ENCODE peak calls at places on chromosomes 1 and 21, in four cellular contexts. V is GM23338, I is GM23248, S is SK-N-SH. J is an unnamed sample. For H3F3A, the result is how much of the 10 kb centered on the place peaks cover.

GRCh38 chr1:172662464-172663109 is 3.7 kb downstream of the FASLG start:
- DNase-seq in I (peak), S (peak), V (no peak), J (no peak)

GRCh38 chr1:95126846-95127245 is 9.7 kb downstream of the TLCD4 start:
- DNase-seq in I (no peak), S (no peak), V (no peak), J (no peak)

GRCh38 chr21:28336299-28336698 is 656.4 kb downstream of the LTN1 start:
- DNase-seq in V (peak), S (peak), I (peak), J (no peak)

GRCh38 chr1:180503274-180503862 is 991 bp upstream of the ACBD6 start:
- DNase-seq in S (peak), V (no peak), I (peak), J (no peak)

GRCh38 chr1:201614262-201615015 is 75.5 kb downstream of the NAV1 start:
- DNase-seq in I (peak), V (peak), S (no peak), J (no peak)

GRCh38 chr1:247421074-247421473 is 5.1 kb downstream of the NLRP3 start:
- DNase-seq in V (no peak), S (no peak), I (peak), J (no peak)

GRCh38 chr1:164803366-164803765 is 244.4 kb downstream of the PBX1 start:
- DNase-seq in V (no peak), S (no peak), I (no peak), J (no peak)

GRCh38 chr1:89608627-89609338 is 24.1 kb upstream of the LRRC8C start:
- DNase-seq in S (no peak), I (no peak), V (no peak), J (no peak)

GRCh38 chr1:117661027-117661426 is 55.2 kb downstream of the TENT5C start:
- DNase-seq in V (no peak), S (no peak), I (no peak), J (no peak)

GRCh38 chr1:223114871-223115270 is 28.2 kb downstream of the TLR5 start:
- DNase-seq in I (peak), S (no peak), V (no peak), J (no peak)

GRCh38 chr21:27475363-27475955 is 508.6 kb upstream of the ADAMTS5 start:
- DNase-seq in I (no peak), V (no peak), S (no peak), J (no peak)

GRCh38 chr1:159483501-159483900 is 44.0 kb downstream of the OR10J1 start:
- DNase-seq in S (no peak), V (no peak), I (peak), J (no peak)

GRCh38 chr1:233389867-233390266 is 62.3 kb downstream of the MAP3K21 start:
- DNase-seq in V (no peak), I (no peak), S (no peak), J (no peak)

GRCh38 chr1:64823691-64824476 is 79.0 kb downstream of the RAVER2 start:
- DNase-seq in I (peak), S (peak), V (peak), J (peak)

GRCh38 chr1:41500781-41501518 is 16.5 kb upstream of the EDN2 start:
- DNase-seq in I (no peak), S (no peak), V (no peak), J (no peak)

GRCh38 chr1:222976453-222976852 is 161.6 kb downstream of the DISP1 start:
- DNase-seq in I (peak), V (no peak), S (no peak), J (no peak)

GRCh38 chr1:48688102-48688760 is 88.5 kb downstream of the BEND5 start:
- DNase-seq in V (peak), S (peak), I (peak), J (no peak)

GRCh38 chr1:109776911-109777310 is 13.2 kb upstream of the EPS8L3 start:
- DNase-seq in V (peak), I (peak), S (peak), J (peak)

GRCh38 chr1:201504799-201505504 is 2.0 kb downstream of the CSRP1 start:
- DNase-seq in V (no peak), S (no peak), I (no peak), J (no peak)

GRCh38 chr1:5099558-5099957 is 445.1 kb downstream of the AJAP1 start:
- DNase-seq in I (no peak), S (no peak), V (no peak), J (no peak)

GRCh38 chr1:117735045-117735992 is 129.5 kb downstream of the TENT5C start:
- DNase-seq in S (no peak), I (peak), V (peak), J (peak)

GRCh38 chr1:72946901-72947505 is 664.7 kb upstream of the NEGR1 start:
- DNase-seq in I (no peak), V (no peak), S (no peak), J (peak)

GRCh38 chr1:209621329-209621728 is 30.9 kb downstream of the LAMB3 start:
- DNase-seq in V (no peak), S (peak), I (no peak), J (no peak)

GRCh38 chr1:11691302-11691914 is at the start of gene DRAXIN:
- DNase-seq in I (peak), S (peak), V (peak), J (no peak)
- H3F3A ChIP-seq in I (under half), S (under half), V (under half), J (under half)

GRCh38 chr1:234720709-234721436 is 110.9 kb upstream of the IRF2BP2 start:
- DNase-seq in S (no peak), I (peak), V (no peak), J (no peak)

GRCh38 chr1:234721476-234722266 is 111.7 kb upstream of the IRF2BP2 start:
- DNase-seq in S (no peak), V (no peak), I (peak), J (no peak)

GRCh38 chr1:234722904-234723588 is 113.1 kb upstream of the IRF2BP2 start:
- DNase-seq in I (peak), S (peak), V (no peak), J (peak)

GRCh38 chr1:234724517-234725176 is 114.7 kb upstream of the IRF2BP2 start:
- DNase-seq in I (no peak), S (peak), V (no peak), J (no peak)

GRCh38 chr1:234722267-234722704 is 112.3 kb upstream of the IRF2BP2 start:
- DNase-seq in V (no peak), S (no peak), I (no peak), J (no peak)
- H3K4me2 ChIP-seq in V (no peak), S (peak), I (peak), J (peak)

GRCh38 chr1:9420835-9421532 is 118.3 kb upstream of the SLC25A33 start:
- DNase-seq in V (no peak), S (no peak), I (no peak), J (no peak)

GRCh38 chr1:9422321-9422720 is 116.9 kb upstream of the SLC25A33 start:
- DNase-seq in S (no peak), I (no peak), V (no peak), J (no peak)

GRCh38 chr1:9421533-9421873 is 117.8 kb upstream of the SLC25A33 start:
- DNase-seq in V (no peak), S (no peak), I (no peak), J (no peak)

GRCh38 chr1:9424278-9424677 is 115.0 kb upstream of the SLC25A33 start:
- DNase-seq in S (no peak), I (no peak), V (no peak), J (no peak)

GRCh38 chr1:9422921-9423505 is 116.3 kb upstream of the SLC25A33 start:
- DNase-seq in S (no peak), V (no peak), I (no peak), J (no peak)
- H3F3A ChIP-seq in S (under half), V (under half), I (under half), J (under half)

DNA sequence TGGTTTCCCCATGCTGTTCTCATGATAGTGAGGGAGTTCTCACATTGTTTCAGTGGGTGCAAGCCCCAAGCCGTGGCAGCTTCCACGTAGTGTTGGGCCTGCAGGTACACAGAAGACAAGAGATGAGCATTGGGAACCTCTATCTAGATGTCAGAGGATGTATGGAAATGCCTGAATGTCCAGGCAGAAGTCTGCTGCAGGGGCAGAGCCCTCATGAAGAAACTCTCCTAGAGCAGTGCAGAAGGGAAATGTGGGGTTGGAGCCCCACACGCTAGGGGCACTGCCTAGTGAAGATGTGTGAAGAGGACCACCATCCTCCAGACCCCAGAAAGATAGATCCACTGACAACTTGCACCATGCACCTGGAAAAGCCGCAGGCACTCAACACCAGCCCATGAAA is 17.0 kb downstream of the GPR161 start:
- DNase-seq in S (no peak), V (no peak), I (no peak), J (no peak)
- H3K4me2 ChIP-seq in S (no peak), V (no peak), I (no peak), J (no peak)

DNA sequence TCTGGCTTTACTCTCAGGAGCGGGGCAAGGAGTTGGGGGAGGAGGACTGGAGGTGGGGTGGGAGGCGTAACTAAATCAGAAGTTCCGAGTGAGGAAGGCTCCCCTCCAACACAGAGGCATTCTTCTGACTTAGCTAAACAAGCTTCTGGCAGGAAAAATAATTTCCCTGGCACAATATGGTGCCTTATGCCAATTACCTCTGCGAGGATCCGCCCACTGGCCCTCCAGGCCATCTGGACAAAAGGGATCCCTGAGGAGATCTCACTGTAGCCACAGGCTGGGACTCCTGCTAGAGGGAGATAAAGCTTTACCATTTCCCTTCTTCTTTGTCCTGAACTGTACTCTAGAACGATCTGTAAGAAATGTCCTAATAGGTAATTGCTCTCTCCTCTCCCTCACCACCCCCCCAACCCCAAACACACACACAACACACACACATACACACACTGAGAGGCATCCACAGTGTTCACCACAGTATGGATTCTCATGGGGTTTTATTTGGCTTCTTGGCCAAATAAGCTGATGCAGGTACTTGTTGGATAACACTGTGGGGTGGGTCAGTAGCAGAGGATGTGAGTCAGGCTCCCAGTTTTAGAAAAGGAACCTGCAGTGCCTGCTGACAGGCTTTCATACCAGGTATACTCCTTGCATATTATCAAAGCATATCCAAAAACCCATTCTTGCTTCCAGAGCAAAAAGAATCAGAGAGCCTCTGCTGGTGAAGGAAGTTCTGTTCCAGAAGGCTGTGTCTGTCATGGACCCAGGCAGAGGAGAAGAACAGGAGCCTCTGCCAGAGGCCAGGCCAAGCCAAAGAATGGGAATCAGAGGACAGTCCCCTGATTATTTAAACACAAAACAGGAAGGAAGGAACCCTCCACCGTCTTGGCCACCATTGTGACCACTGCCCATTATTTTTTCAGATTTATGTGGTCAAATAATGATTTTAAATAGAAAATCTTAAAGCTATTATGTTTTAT is 169.1 kb downstream of the C1orf21 start:
- DNase-seq in I (no peak), V (no peak), S (no peak), J (no peak)
- H3F3A ChIP-seq in I (under half), V (under half), S (under half), J (under half)

GRCh38 chr21:16488042-16488441 is 758.3 kb downstream of the USP25 start:
- DNase-seq in S (no peak), I (no peak), V (no peak), J (no peak)
- H3K4me2 ChIP-seq in S (no peak), I (no peak), V (no peak), J (no peak)

GRCh38 chr1:238985312-238985711 is 401.1 kb upstream of the CHRM3 start:
- DNase-seq in I (no peak), S (no peak), V (no peak), J (no peak)
- H3F3A ChIP-seq in I (under half), S (under half), V (under half), J (under half)

GRCh38 chr21:44370771-44371410 is 17.5 kb downstream of the TRPM2 start:
- DNase-seq in S (peak), I (no peak), V (no peak), J (no peak)
- H3K4me2 ChIP-seq in S (peak), I (no peak), V (no peak), J (no peak)

DNA sequence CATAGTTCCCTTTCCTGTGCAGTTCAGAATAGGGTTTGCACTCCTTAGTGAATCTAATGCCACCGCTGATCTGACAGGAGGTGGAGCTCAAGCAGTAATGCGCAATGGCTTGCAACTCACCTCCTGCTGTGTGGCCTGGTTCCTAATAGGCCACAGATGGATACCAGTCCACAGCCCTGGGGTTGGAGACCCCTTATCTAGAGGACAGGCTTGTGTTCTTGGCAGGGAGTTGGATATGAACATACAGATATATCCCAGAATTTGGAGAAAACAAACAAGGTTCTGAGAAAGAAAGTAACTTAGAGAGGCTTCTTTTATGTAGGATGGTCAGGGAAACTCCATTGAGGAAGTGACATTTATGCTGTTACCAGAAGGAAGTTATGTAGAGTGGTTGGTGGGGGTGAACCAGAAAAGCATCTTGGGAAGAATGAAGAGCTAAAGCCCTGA is 5.1 kb upstream of the PTPRC start:
- DNase-seq in S (no peak), I (no peak), V (no peak), J (no peak)
- H3F3A ChIP-seq in S (under half), I (under half), V (under half), J (under half)

DNA sequence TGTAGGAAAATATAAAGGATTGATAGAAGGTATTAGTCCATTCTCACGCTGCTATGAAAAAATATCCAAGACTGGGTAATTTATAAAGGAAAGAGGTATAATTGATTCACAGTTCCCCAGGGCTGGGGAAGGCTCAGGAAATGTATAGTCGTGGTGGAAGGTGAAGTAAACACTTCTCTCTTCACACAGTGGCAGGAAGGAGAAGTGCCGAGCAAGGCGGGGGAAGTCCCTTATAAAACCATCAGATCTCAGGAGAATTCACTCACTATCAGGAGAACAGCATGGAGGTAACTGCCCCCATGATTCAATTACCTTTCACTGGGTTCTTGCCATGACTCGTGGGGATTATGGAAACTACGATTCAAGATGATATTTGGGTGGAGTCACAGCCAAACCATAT is 1806.0 kb downstream of the MRPL39 start:
- DNase-seq in V (no peak), S (no peak), I (no peak), J (no peak)
- H3K4me2 ChIP-seq in V (no peak), S (no peak), I (no peak), J (no peak)

J was measured in PC-9.